ENCODE peak calls at places on chromosome 5, in eight cellular contexts. One of them, this sample, is unnamed.
A peak's percentile ranks its signal among the peaks of the same experiment; 100 is the strongest.

GRCh38 chr5:109695005-109695926 is 5.5 kb downstream of the MAN2A1 start:
- DNase-seq in colonic mucosa: no peak
- DNase-seq in A549: no peak
- DNase-seq in GM23338: no peak
- DNase-seq in tibial nerve: no peak
- DNase-seq in psoas muscle: no peak
- DNase-seq in CD4-positive, alpha-beta T cell: no peak
- DNase-seq in CD8-positive, alpha-beta T cell: no peak
- DNase-seq in this sample: no peak

GRCh38 chr5:31948006-31948405 is 226.1 kb downstream of the GOLPH3 start:
- DNase-seq in colonic mucosa: no peak
- DNase-seq in A549: no peak
- DNase-seq in GM23338: no peak
- DNase-seq in tibial nerve: no peak
- DNase-seq in psoas muscle: no peak
- DNase-seq in CD4-positive, alpha-beta T cell: no peak
- DNase-seq in CD8-positive, alpha-beta T cell: no peak
- DNase-seq in this sample: peak; percentile 89

GRCh38 chr5:59036274-59036961 is 453.5 kb downstream of the RAB3C start:
- DNase-seq in colonic mucosa: peak; percentile 36
- DNase-seq in A549: no peak
- DNase-seq in GM23338: no peak
- DNase-seq in tibial nerve: peak; percentile 45
- DNase-seq in psoas muscle: peak; percentile 52
- DNase-seq in CD4-positive, alpha-beta T cell: peak; percentile 44
- DNase-seq in CD8-positive, alpha-beta T cell: peak; percentile 59
- DNase-seq in this sample: peak; percentile 87

GRCh38 chr5:180130291-180130869 is 58.8 kb upstream of the RNF130 start:
- DNase-seq in colonic mucosa: peak; percentile 12
- DNase-seq in A549: no peak
- DNase-seq in GM23338: no peak
- DNase-seq in tibial nerve: no peak
- DNase-seq in psoas muscle: peak; percentile 23
- DNase-seq in CD4-positive, alpha-beta T cell: peak; percentile 19
- DNase-seq in CD8-positive, alpha-beta T cell: no peak
- DNase-seq in this sample: no peak

GRCh38 chr5:72841756-72842535 is 25.5 kb downstream of the TNPO1 start:
- DNase-seq in colonic mucosa: no peak
- DNase-seq in A549: no peak
- DNase-seq in GM23338: no peak
- DNase-seq in tibial nerve: no peak
- DNase-seq in psoas muscle: no peak
- DNase-seq in CD4-positive, alpha-beta T cell: no peak
- DNase-seq in CD8-positive, alpha-beta T cell: no peak
- DNase-seq in this sample: no peak

GRCh38 chr5:171427318-171428167 is 8.1 kb downstream of the FGF18 start:
- DNase-seq in colonic mucosa: no peak
- DNase-seq in A549: no peak
- DNase-seq in GM23338: no peak
- DNase-seq in tibial nerve: no peak
- DNase-seq in psoas muscle: no peak
- DNase-seq in CD4-positive, alpha-beta T cell: peak; percentile 22
- DNase-seq in CD8-positive, alpha-beta T cell: peak; percentile 31
- DNase-seq in this sample: no peak

GRCh38 chr5:10467281-10468198 is 25.9 kb downstream of the ROPN1L start:
- DNase-seq in colonic mucosa: no peak
- DNase-seq in A549: no peak
- DNase-seq in GM23338: peak; percentile 30
- DNase-seq in tibial nerve: no peak
- DNase-seq in psoas muscle: no peak
- DNase-seq in CD4-positive, alpha-beta T cell: no peak
- DNase-seq in CD8-positive, alpha-beta T cell: no peak
- DNase-seq in this sample: no peak

GRCh38 chr5:116699348-116699747 is 124.7 kb upstream of the SEMA6A start:
- DNase-seq in colonic mucosa: no peak
- DNase-seq in A549: no peak
- DNase-seq in GM23338: no peak
- DNase-seq in tibial nerve: no peak
- DNase-seq in psoas muscle: no peak
- DNase-seq in CD4-positive, alpha-beta T cell: no peak
- DNase-seq in CD8-positive, alpha-beta T cell: no peak
- DNase-seq in this sample: no peak

GRCh38 chr5:19547640-19548039 is 440.4 kb downstream of the CDH18 start:
- DNase-seq in colonic mucosa: no peak
- DNase-seq in A549: no peak
- DNase-seq in GM23338: no peak
- DNase-seq in tibial nerve: peak; percentile 12
- DNase-seq in psoas muscle: no peak
- DNase-seq in CD4-positive, alpha-beta T cell: no peak
- DNase-seq in CD8-positive, alpha-beta T cell: no peak
- DNase-seq in this sample: no peak

GRCh38 chr5:56814361-56814962 is 887 bp upstream of the MAP3K1 start:
- DNase-seq in colonic mucosa: peak; percentile 58
- DNase-seq in A549: peak; percentile 22
- DNase-seq in GM23338: peak; percentile 60
- DNase-seq in tibial nerve: no peak
- DNase-seq in psoas muscle: peak; percentile 52
- DNase-seq in CD4-positive, alpha-beta T cell: peak; percentile 51
- DNase-seq in CD8-positive, alpha-beta T cell: peak; percentile 69
- DNase-seq in this sample: peak; percentile 15

GRCh38 chr5:82623094-82623514 is 344.9 kb upstream of the RPS23 start:
- DNase-seq in colonic mucosa: no peak
- DNase-seq in A549: no peak
- DNase-seq in GM23338: no peak
- DNase-seq in tibial nerve: no peak
- DNase-seq in psoas muscle: no peak
- DNase-seq in CD4-positive, alpha-beta T cell: no peak
- DNase-seq in CD8-positive, alpha-beta T cell: no peak
- DNase-seq in this sample: no peak

GRCh38 chr5:146118325-146118724 is 12.9 kb upstream of the PLAC8L1 start:
- DNase-seq in colonic mucosa: no peak
- DNase-seq in A549: no peak
- DNase-seq in GM23338: no peak
- DNase-seq in tibial nerve: no peak
- DNase-seq in psoas muscle: no peak
- DNase-seq in CD4-positive, alpha-beta T cell: no peak
- DNase-seq in CD8-positive, alpha-beta T cell: no peak
- DNase-seq in this sample: no peak

GRCh38 chr5:168350315-168350714 is 58.9 kb downstream of the WWC1 start:
- DNase-seq in colonic mucosa: no peak
- DNase-seq in A549: no peak
- DNase-seq in GM23338: no peak
- DNase-seq in tibial nerve: no peak
- DNase-seq in psoas muscle: no peak
- DNase-seq in CD4-positive, alpha-beta T cell: no peak
- DNase-seq in CD8-positive, alpha-beta T cell: no peak
- DNase-seq in this sample: no peak

GRCh38 chr5:121967187-121967586 is 5.4 kb downstream of the SRFBP1 start:
- DNase-seq in colonic mucosa: no peak
- DNase-seq in A549: no peak
- DNase-seq in GM23338: no peak
- DNase-seq in tibial nerve: no peak
- DNase-seq in psoas muscle: no peak
- DNase-seq in CD4-positive, alpha-beta T cell: no peak
- DNase-seq in CD8-positive, alpha-beta T cell: no peak
- DNase-seq in this sample: no peak

GRCh38 chr5:126351138-126351537 is 72.1 kb upstream of the GRAMD2B start:
- DNase-seq in colonic mucosa: no peak
- DNase-seq in A549: no peak
- DNase-seq in GM23338: no peak
- DNase-seq in tibial nerve: no peak
- DNase-seq in psoas muscle: no peak
- DNase-seq in CD4-positive, alpha-beta T cell: no peak
- DNase-seq in CD8-positive, alpha-beta T cell: no peak
- DNase-seq in this sample: no peak

GRCh38 chr5:71882826-71883744 is 164.0 kb downstream of the CARTPT start:
- DNase-seq in colonic mucosa: no peak
- DNase-seq in A549: no peak
- DNase-seq in GM23338: no peak
- DNase-seq in tibial nerve: no peak
- DNase-seq in psoas muscle: no peak
- DNase-seq in CD4-positive, alpha-beta T cell: no peak
- DNase-seq in CD8-positive, alpha-beta T cell: no peak
- DNase-seq in this sample: no peak

GRCh38 chr5:14231156-14231555 is 88.0 kb downstream of the TRIO start:
- DNase-seq in colonic mucosa: no peak
- DNase-seq in A549: no peak
- DNase-seq in GM23338: no peak
- DNase-seq in tibial nerve: no peak
- DNase-seq in psoas muscle: no peak
- DNase-seq in CD4-positive, alpha-beta T cell: no peak
- DNase-seq in CD8-positive, alpha-beta T cell: no peak
- DNase-seq in this sample: no peak
- H3K27ac ChIP-seq in colonic mucosa: no peak overlapping the region
- H3K27ac ChIP-seq in A549: no peak overlapping the region
- H3K27ac ChIP-seq in GM23338: peak overlapping the region; percentile 3
- H3K27ac ChIP-seq in tibial nerve: no peak overlapping the region
- H3K27ac ChIP-seq in psoas muscle: no peak overlapping the region
- H3K27ac ChIP-seq in CD4-positive, alpha-beta T cell: no peak overlapping the region
- H3K27ac ChIP-seq in CD8-positive, alpha-beta T cell: no peak overlapping the region
- H3K27ac ChIP-seq in this sample: no peak overlapping the region

GRCh38 chr5:142110046-142110531 is 1.5 kb downstream of the NDFIP1 start:
- DNase-seq in colonic mucosa: peak; percentile 33
- DNase-seq in A549: peak; percentile 17
- DNase-seq in GM23338: no peak
- DNase-seq in tibial nerve: peak; percentile 38
- DNase-seq in psoas muscle: no peak
- DNase-seq in CD4-positive, alpha-beta T cell: no peak
- DNase-seq in CD8-positive, alpha-beta T cell: no peak
- DNase-seq in this sample: peak; percentile 36

GRCh38 chr5:142109356-142110045 is 922 bp downstream of the NDFIP1 start:
- DNase-seq in colonic mucosa: peak; percentile 41
- DNase-seq in A549: peak; percentile 9
- DNase-seq in GM23338: peak; percentile 46
- DNase-seq in tibial nerve: peak; percentile 20
- DNase-seq in psoas muscle: no peak
- DNase-seq in CD4-positive, alpha-beta T cell: no peak
- DNase-seq in CD8-positive, alpha-beta T cell: no peak
- DNase-seq in this sample: peak; percentile 38

GRCh38 chr5:142107729-142108431 is 699 bp upstream of the NDFIP1 start:
- DNase-seq in colonic mucosa: no peak
- DNase-seq in A549: no peak
- DNase-seq in GM23338: no peak
- DNase-seq in tibial nerve: no peak
- DNase-seq in psoas muscle: no peak
- DNase-seq in CD4-positive, alpha-beta T cell: no peak
- DNase-seq in CD8-positive, alpha-beta T cell: no peak
- DNase-seq in this sample: no peak

GRCh38 chr5:142110988-142111687 is 2.6 kb downstream of the NDFIP1 start:
- DNase-seq in colonic mucosa: no peak
- DNase-seq in A549: no peak
- DNase-seq in GM23338: no peak
- DNase-seq in tibial nerve: no peak
- DNase-seq in psoas muscle: no peak
- DNase-seq in CD4-positive, alpha-beta T cell: no peak
- DNase-seq in CD8-positive, alpha-beta T cell: no peak
- DNase-seq in this sample: no peak

DNA sequence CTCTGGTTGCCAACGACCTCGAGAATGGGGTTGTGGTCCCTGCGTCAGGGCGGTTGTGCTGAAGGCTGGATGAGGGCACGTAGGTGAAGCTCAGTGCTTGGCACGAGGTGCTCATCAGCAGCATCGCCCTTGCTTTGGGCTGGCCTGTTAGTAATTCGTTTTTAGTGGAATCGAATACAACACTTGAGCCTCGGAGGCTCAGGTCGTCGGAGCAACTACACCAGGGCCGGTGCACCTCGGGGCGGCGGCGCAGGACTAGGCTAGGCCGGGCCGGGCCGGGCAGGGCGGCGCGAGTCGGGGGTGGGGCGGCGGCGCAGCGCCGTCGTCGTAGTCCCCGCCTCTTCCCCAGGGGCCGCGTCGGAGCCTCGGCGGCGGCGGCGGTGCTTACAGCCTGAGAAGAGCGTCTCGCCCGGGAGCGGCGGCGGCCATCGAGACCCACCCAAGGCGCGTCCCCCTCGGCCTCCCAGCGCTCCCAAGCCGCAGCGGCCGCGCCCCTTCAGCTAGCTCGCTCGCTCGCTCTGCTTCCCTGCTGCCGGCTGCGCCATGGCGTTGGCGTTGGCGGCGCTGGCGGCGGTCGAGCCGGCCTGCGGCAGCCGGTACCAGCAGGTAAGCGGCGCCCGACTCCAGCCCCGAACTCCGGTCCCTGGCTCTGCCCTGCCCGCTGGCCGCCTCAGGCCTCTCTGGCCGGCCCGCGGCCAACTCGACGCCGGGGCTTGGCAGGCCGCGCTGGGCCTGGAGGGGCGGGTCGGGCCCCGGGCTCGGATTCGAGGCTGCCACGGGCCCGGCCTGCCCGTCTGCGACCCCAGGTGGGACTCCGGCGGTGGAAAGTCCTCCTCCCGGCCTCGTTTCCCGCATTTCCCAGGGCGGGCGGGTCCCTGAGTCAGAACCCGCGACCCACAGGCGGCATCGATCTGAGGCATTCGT is at the start of gene NDFIP1:
- DNase-seq in colonic mucosa: peak; percentile 89
- DNase-seq in A549: peak; percentile 67
- DNase-seq in GM23338: peak; percentile 89
- DNase-seq in tibial nerve: peak; percentile 64
- DNase-seq in psoas muscle: peak; percentile 93
- DNase-seq in CD4-positive, alpha-beta T cell: peak; percentile 88
- DNase-seq in CD8-positive, alpha-beta T cell: peak; percentile 93
- DNase-seq in this sample: peak; percentile 90
- TF ChIP-seq CTCF in colonic mucosa: no peak
- TF ChIP-seq CTCF in A549: no peak
- TF ChIP-seq CTCF in GM23338: no peak
- TF ChIP-seq CTCF in tibial nerve: no peak
- TF ChIP-seq CTCF in psoas muscle: no peak
- TF ChIP-seq CTCF in CD4-positive, alpha-beta T cell: no peak
- TF ChIP-seq CTCF in CD8-positive, alpha-beta T cell: no peak
- TF ChIP-seq CTCF in this sample: no peak

DNA sequence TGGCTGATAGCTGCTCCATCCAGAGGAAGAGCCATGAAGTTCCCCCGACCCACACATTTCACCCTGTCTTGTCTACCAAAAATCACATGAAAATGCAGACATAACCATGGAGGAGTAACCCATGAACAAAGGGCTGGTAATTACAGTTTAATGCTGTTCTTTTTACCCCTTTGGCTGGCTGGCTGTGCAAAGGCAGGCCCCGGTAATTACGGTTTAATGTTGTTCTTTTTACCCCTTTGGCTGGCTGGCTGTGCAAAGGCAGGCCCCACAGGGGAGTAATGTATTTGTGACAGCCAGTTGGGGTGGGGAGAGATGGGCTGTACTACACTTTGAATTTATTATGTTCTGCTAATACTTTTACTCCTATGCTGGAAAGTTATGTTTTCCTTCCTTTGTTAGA is 41.7 kb downstream of the PIK3R1 start:
- DNase-seq in colonic mucosa: no peak
- DNase-seq in A549: no peak
- DNase-seq in GM23338: no peak
- DNase-seq in tibial nerve: no peak
- DNase-seq in psoas muscle: no peak
- DNase-seq in CD4-positive, alpha-beta T cell: no peak
- DNase-seq in CD8-positive, alpha-beta T cell: no peak
- DNase-seq in this sample: no peak
- H3K27ac ChIP-seq in colonic mucosa: no peak overlapping the region
- H3K27ac ChIP-seq in A549: no peak overlapping the region
- H3K27ac ChIP-seq in GM23338: no peak overlapping the region
- H3K27ac ChIP-seq in tibial nerve: peak overlapping the region; percentile 91
- H3K27ac ChIP-seq in psoas muscle: peak overlapping the region; percentile 14
- H3K27ac ChIP-seq in CD4-positive, alpha-beta T cell: no peak overlapping the region
- H3K27ac ChIP-seq in CD8-positive, alpha-beta T cell: no peak overlapping the region
- H3K27ac ChIP-seq in this sample: peak overlapping the region; percentile 50

GRCh38 chr5:60163762-60164161 is 270.2 kb upstream of the PDE4D start:
- DNase-seq in colonic mucosa: no peak
- DNase-seq in A549: no peak
- DNase-seq in GM23338: no peak
- DNase-seq in tibial nerve: no peak
- DNase-seq in psoas muscle: no peak
- DNase-seq in CD4-positive, alpha-beta T cell: no peak
- DNase-seq in CD8-positive, alpha-beta T cell: no peak
- DNase-seq in this sample: no peak

GRCh38 chr5:60161340-60161934 is 267.9 kb upstream of the PDE4D start:
- DNase-seq in colonic mucosa: no peak
- DNase-seq in A549: peak; percentile 13
- DNase-seq in GM23338: peak; percentile 68
- DNase-seq in tibial nerve: no peak
- DNase-seq in psoas muscle: no peak
- DNase-seq in CD4-positive, alpha-beta T cell: no peak
- DNase-seq in CD8-positive, alpha-beta T cell: no peak
- DNase-seq in this sample: peak; percentile 36
- TF ChIP-seq CTCF in colonic mucosa: peak; percentile 38
- TF ChIP-seq CTCF in A549: peak; percentile 52
- TF ChIP-seq CTCF in GM23338: peak; percentile 71
- TF ChIP-seq CTCF in tibial nerve: peak; percentile 17
- TF ChIP-seq CTCF in psoas muscle: no peak
- TF ChIP-seq CTCF in CD4-positive, alpha-beta T cell: no peak
- TF ChIP-seq CTCF in CD8-positive, alpha-beta T cell: no peak
- TF ChIP-seq CTCF in this sample: peak; percentile 56

This sample was measured in RWPE1.